ENCODE peak calls at places on chromosomes 6 and 20, in six cellular contexts. G is body of pancreas, C is A673, D is neuronal stem cell, O is mesenchymal stem cell, P is esophagus squamous epithelium. V is an unnamed sample.
A peak's percentile ranks its signal among the peaks of the same experiment; 100 is the strongest.

GRCh38 chr6:139520321-139520768 is 145.9 kb upstream of the CITED2 start:
- DNase-seq in G (no peak), C (no peak), D (no peak), O (no peak), P (no peak), V (no peak)

GRCh38 chr6:126534418-126534817 is 194.5 kb downstream of the CENPW start:
- DNase-seq in G (no peak), C (no peak), D (no peak), O (no peak), P (no peak), V (no peak)

GRCh38 chr6:107817784-107818183 is 6.3 kb downstream of the SCML4 start:
- DNase-seq in G (no peak), C (no peak), D (no peak), O (no peak), P (no peak), V (no peak)

GRCh38 chr20:54063998-54064676 is 6.3 kb downstream of the BCAS1 start:
- DNase-seq in G (no peak), C (no peak), D (no peak), O (no peak), P (no peak), V (no peak)

GRCh38 chr6:116210750-116211425 is 43.0 kb downstream of the TSPYL4 start:
- DNase-seq in G (peak; percentile 27), C (no peak), D (no peak), O (no peak), P (no peak), V (no peak)

GRCh38 chr6:138817799-138818198 is 21.9 kb downstream of the ECT2L start:
- DNase-seq in G (peak; percentile 81), C (no peak), D (no peak), O (peak; percentile 98), P (no peak), V (peak; percentile 71)

GRCh38 chr6:100381111-100381510 is 83.6 kb downstream of the SIM1 start:
- DNase-seq in G (no peak), C (no peak), D (no peak), O (peak; percentile 40), P (no peak), V (no peak)

GRCh38 chr6:27867941-27868705 is 44.1 kb downstream of the OR2B2 start:
- DNase-seq in G (no peak), C (peak; percentile 41), D (no peak), O (peak; percentile 30), P (no peak), V (no peak)

GRCh38 chr6:15501806-15502450 is 160.9 kb downstream of the DTNBP1 start:
- DNase-seq in G (peak; percentile 34), C (no peak), D (no peak), O (peak; percentile 43), P (no peak), V (no peak)

GRCh38 chr6:5712349-5713215 is 294.1 kb downstream of the NRN1 start:
- DNase-seq in G (no peak), C (no peak), D (no peak), O (no peak), P (no peak), V (no peak)

GRCh38 chr20:31740208-31740607 is 1.1 kb downstream of the TPX2 start:
- DNase-seq in G (no peak), C (peak; percentile 33), D (no peak), O (peak; percentile 84), P (no peak), V (peak; percentile 5)

GRCh38 chr6:139344186-139344963 is 30.1 kb downstream of the CITED2 start:
- DNase-seq in G (peak; percentile 43), C (no peak), D (no peak), O (no peak), P (no peak), V (no peak)

GRCh38 chr20:44979090-44979621 is 12.8 kb downstream of the STK4 start:
- DNase-seq in G (peak; percentile 25), C (no peak), D (no peak), O (peak; percentile 80), P (no peak), V (no peak)

GRCh38 chr6:7542878-7543394 is 1.5 kb downstream of the DSP start:
- DNase-seq in G (peak; percentile 91), C (peak; percentile 20), D (no peak), O (peak; percentile 72), P (no peak), V (peak; percentile 88)

GRCh38 chr6:26175428-26176181 is 88.4 kb downstream of the HFE start:
- DNase-seq in G (peak; percentile 25), C (peak; percentile 88), D (peak; percentile 55), O (peak; percentile 83), P (no peak), V (peak; percentile 67)

GRCh38 chr6:128327890-128328289 is 192.5 kb downstream of the PTPRK start:
- DNase-seq in G (no peak), C (peak; percentile 64), D (no peak), O (no peak), P (no peak), V (peak; percentile 52)

GRCh38 chr20:24910461-24910860 is 38.6 kb upstream of the CST7 start:
- DNase-seq in G (no peak), C (no peak), D (no peak), O (no peak), P (no peak), V (no peak)

GRCh38 chr6:3340358-3340798 is 81.6 kb downstream of the PSMG4 start:
- DNase-seq in G (no peak), C (peak; percentile 16), D (no peak), O (no peak), P (no peak), V (no peak)

GRCh38 chr6:3337521-3338350 is 79.0 kb downstream of the PSMG4 start:
- DNase-seq in G (peak; percentile 51), C (peak; percentile 80), D (no peak), O (peak; percentile 71), P (no peak), V (no peak)

GRCh38 chr6:3341467-3341866 is 82.7 kb downstream of the PSMG4 start:
- DNase-seq in G (no peak), C (peak; percentile 70), D (no peak), O (peak; percentile 71), P (no peak), V (peak; percentile 69)

GRCh38 chr6:3343089-3343901 is 84.5 kb downstream of the PSMG4 start:
- DNase-seq in G (no peak), C (no peak), D (no peak), O (peak; percentile 28), P (no peak), V (no peak)

DNA sequence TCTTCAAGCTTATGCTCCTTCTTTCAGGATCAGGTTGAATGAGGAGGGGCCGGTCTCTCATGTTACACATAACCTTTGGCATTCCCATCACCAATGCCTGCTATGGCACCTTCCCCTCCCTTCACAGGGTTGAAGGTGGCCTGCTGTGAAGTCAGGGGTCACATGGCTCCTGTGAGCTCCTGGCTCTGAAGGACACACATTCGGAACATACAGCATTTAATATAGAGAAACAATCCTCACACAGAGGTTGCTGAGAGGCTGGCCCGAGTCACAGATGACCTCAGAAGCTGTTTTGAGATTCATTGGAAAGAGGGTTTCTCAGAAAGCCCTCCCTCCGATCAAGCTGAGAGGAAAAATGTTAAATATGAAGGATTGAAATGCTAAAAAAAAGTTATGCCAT is 82.1 kb downstream of the PSMG4 start:
- DNase-seq in G (no peak), C (no peak), D (no peak), O (no peak), P (no peak), V (no peak)
- H3K4me1 ChIP-seq in G (peaks cover 62% of the 10 kb centered on the region), C (peaks cover 61% of the 10 kb centered on the region), D (peaks cover 73% of the 10 kb centered on the region), O (peaks cover 5% of the 10 kb centered on the region), P (peaks cover 56% of the 10 kb centered on the region), V (peaks cover 74% of the 10 kb centered on the region)

GRCh38 chr6:89724981-89725380 is 86.4 kb upstream of the LYRM2 start:
- DNase-seq in G (no peak), C (no peak), D (no peak), O (no peak), P (no peak), V (no peak)
- H3K4me1 ChIP-seq in G (no peaks in the 10 kb centered on the region), C (no peaks in the 10 kb centered on the region), D (no peaks in the 10 kb centered on the region), O (no peaks in the 10 kb centered on the region), P (no peaks in the 10 kb centered on the region), V (no peaks in the 10 kb centered on the region)

GRCh38 chr6:18422136-18422535 is 35.0 kb downstream of the RNF144B start:
- DNase-seq in G (no peak), C (no peak), D (no peak), O (no peak), P (no peak), V (no peak)
- H3K4me1 ChIP-seq in G (no peaks in the 10 kb centered on the region), C (no peaks in the 10 kb centered on the region), D (peaks cover 4% of the 10 kb centered on the region), O (no peaks in the 10 kb centered on the region), P (peaks cover 33% of the 10 kb centered on the region), V (no peaks in the 10 kb centered on the region)

GRCh38 chr6:52595000-52595795 is 18.3 kb upstream of the TRAM2 start:
- DNase-seq in G (no peak), C (peak; percentile 51), D (no peak), O (peak; percentile 96), P (no peak), V (peak; percentile 64)
- H3K4me1 ChIP-seq in G (peaks cover 6% of the 10 kb centered on the region), C (peaks cover 22% of the 10 kb centered on the region), D (peaks cover 16% of the 10 kb centered on the region), O (peaks cover 25% of the 10 kb centered on the region), P (peaks cover 43% of the 10 kb centered on the region), V (peaks cover 10% of the 10 kb centered on the region)

DNA sequence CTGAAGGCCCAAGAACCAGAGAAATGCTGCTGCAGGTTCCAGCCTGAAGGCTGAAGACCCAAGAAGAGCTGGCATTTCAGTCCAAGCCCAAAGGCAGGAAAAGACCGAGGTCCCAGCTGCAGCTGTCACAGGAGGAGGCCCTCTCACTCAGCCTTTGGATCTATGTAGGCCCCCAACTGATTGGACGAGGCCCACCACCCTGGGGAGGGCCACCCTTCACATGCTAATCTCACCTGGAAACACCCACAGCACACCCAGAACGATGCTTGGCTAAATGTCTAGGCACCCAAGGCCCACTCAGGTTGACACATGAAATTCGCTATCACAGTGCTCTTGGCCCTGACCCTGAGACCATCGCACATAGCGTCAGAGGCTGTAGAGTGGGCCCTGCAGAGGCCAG is 6.8 kb downstream of the SLCO4A1 start:
- DNase-seq in G (no peak), C (peak; percentile 29), D (no peak), O (no peak), P (no peak), V (no peak)
- H3K4me1 ChIP-seq in G (peaks cover 40% of the 10 kb centered on the region), C (peaks cover 64% of the 10 kb centered on the region), D (peaks cover 5% of the 10 kb centered on the region), O (peaks cover 49% of the 10 kb centered on the region), P (peaks cover 91% of the 10 kb centered on the region), V (peaks cover 3% of the 10 kb centered on the region)

GRCh38 chr6:113649276-113649675 is 207.9 kb upstream of the MARCKS start:
- DNase-seq in G (peak; percentile 69), C (no peak), D (no peak), O (no peak), P (no peak), V (no peak)
- H3K4me1 ChIP-seq in G (peaks cover 55% of the 10 kb centered on the region), C (no peaks in the 10 kb centered on the region), D (peaks cover 9% of the 10 kb centered on the region), O (peaks cover 7% of the 10 kb centered on the region), P (peaks cover 90% of the 10 kb centered on the region), V (no peaks in the 10 kb centered on the region)

GRCh38 chr20:10508468-10509251 is 73.6 kb downstream of the SLX4IP start:
- DNase-seq in G (peak; percentile 25), C (peak; percentile 73), D (no peak), O (peak; percentile 84), P (no peak), V (no peak)
- H3K4me1 ChIP-seq in G (peaks cover 34% of the 10 kb centered on the region), C (peaks cover 81% of the 10 kb centered on the region), D (peaks cover 16% of the 10 kb centered on the region), O (peaks cover 13% of the 10 kb centered on the region), P (peaks cover 88% of the 10 kb centered on the region), V (no peaks in the 10 kb centered on the region)